ENCODE peak calls at places on chromosome 10, in ten cellular contexts. One of them, this sample, is unnamed.

GRCh38 chr10:15483215-15483970 is 112.3 kb upstream of the FAM171A1 start:
- DNase-seq in GM03348: no peak
- DNase-seq in A549: no peak
- DNase-seq in caudate nucleus: no peak
- DNase-seq in IMR-90: no peak
- DNase-seq in NCI-H1105: no peak
- DNase-seq in anterior cingulate cortex: no peak
- DNase-seq in stimulated activated CD4-positive, alpha-beta T cell treated with anti-CD3 and anti-CD28 coated beads, Interleukin-4, amount 100 ng/mL, for 1 hour: no peak
- DNase-seq in heart left ventricle: no peak
- DNase-seq in fibroblast of the aortic adventitia: peak
- DNase-seq in this sample: no peak

GRCh38 chr10:24385776-24386175 is 176.8 kb downstream of the KIAA1217 start:
- DNase-seq in GM03348: peak
- DNase-seq in A549: no peak
- DNase-seq in caudate nucleus: no peak
- DNase-seq in IMR-90: peak
- DNase-seq in NCI-H1105: no peak
- DNase-seq in anterior cingulate cortex: no peak
- DNase-seq in stimulated activated CD4-positive, alpha-beta T cell treated with anti-CD3 and anti-CD28 coated beads, Interleukin-4, amount 100 ng/mL, for 1 hour: no peak
- DNase-seq in heart left ventricle: no peak
- DNase-seq in fibroblast of the aortic adventitia: peak
- DNase-seq in this sample: no peak

GRCh38 chr10:75342397-75342796 is 59.2 kb downstream of the ZNF503 start:
- DNase-seq in GM03348: no peak
- DNase-seq in A549: no peak
- DNase-seq in caudate nucleus: no peak
- DNase-seq in IMR-90: no peak
- DNase-seq in NCI-H1105: no peak
- DNase-seq in anterior cingulate cortex: no peak
- DNase-seq in stimulated activated CD4-positive, alpha-beta T cell treated with anti-CD3 and anti-CD28 coated beads, Interleukin-4, amount 100 ng/mL, for 1 hour: no peak
- DNase-seq in heart left ventricle: no peak
- DNase-seq in fibroblast of the aortic adventitia: no peak
- DNase-seq in this sample: no peak

GRCh38 chr10:15715619-15716227 is 4.0 kb downstream of the ITGA8 start:
- DNase-seq in GM03348: peak
- DNase-seq in A549: no peak
- DNase-seq in caudate nucleus: no peak
- DNase-seq in IMR-90: no peak
- DNase-seq in NCI-H1105: no peak
- DNase-seq in anterior cingulate cortex: no peak
- DNase-seq in stimulated activated CD4-positive, alpha-beta T cell treated with anti-CD3 and anti-CD28 coated beads, Interleukin-4, amount 100 ng/mL, for 1 hour: no peak
- DNase-seq in heart left ventricle: no peak
- DNase-seq in fibroblast of the aortic adventitia: peak
- DNase-seq in this sample: no peak

GRCh38 chr10:35783305-35783838 is 141.3 kb upstream of the FZD8 start:
- DNase-seq in GM03348: peak
- DNase-seq in A549: peak
- DNase-seq in caudate nucleus: no peak
- DNase-seq in IMR-90: peak
- DNase-seq in NCI-H1105: no peak
- DNase-seq in anterior cingulate cortex: no peak
- DNase-seq in stimulated activated CD4-positive, alpha-beta T cell treated with anti-CD3 and anti-CD28 coated beads, Interleukin-4, amount 100 ng/mL, for 1 hour: no peak
- DNase-seq in heart left ventricle: no peak
- DNase-seq in fibroblast of the aortic adventitia: peak
- DNase-seq in this sample: peak

GRCh38 chr10:62058896-62059423 is 157.5 kb downstream of the ARID5B start:
- DNase-seq in GM03348: no peak
- DNase-seq in A549: no peak
- DNase-seq in caudate nucleus: no peak
- DNase-seq in IMR-90: no peak
- DNase-seq in NCI-H1105: no peak
- DNase-seq in anterior cingulate cortex: no peak
- DNase-seq in stimulated activated CD4-positive, alpha-beta T cell treated with anti-CD3 and anti-CD28 coated beads, Interleukin-4, amount 100 ng/mL, for 1 hour: no peak
- DNase-seq in heart left ventricle: no peak
- DNase-seq in fibroblast of the aortic adventitia: no peak
- DNase-seq in this sample: no peak

GRCh38 chr10:108060246-108060645 is 895.7 kb upstream of the SORCS1 start:
- DNase-seq in GM03348: no peak
- DNase-seq in A549: no peak
- DNase-seq in caudate nucleus: no peak
- DNase-seq in IMR-90: no peak
- DNase-seq in NCI-H1105: no peak
- DNase-seq in anterior cingulate cortex: no peak
- DNase-seq in stimulated activated CD4-positive, alpha-beta T cell treated with anti-CD3 and anti-CD28 coated beads, Interleukin-4, amount 100 ng/mL, for 1 hour: no peak
- DNase-seq in heart left ventricle: no peak
- DNase-seq in fibroblast of the aortic adventitia: no peak
- DNase-seq in this sample: peak

GRCh38 chr10:91799580-91799975 is 1.4 kb downstream of the TNKS2 start:
- DNase-seq in GM03348: no peak
- DNase-seq in A549: peak
- DNase-seq in caudate nucleus: no peak
- DNase-seq in IMR-90: peak
- DNase-seq in NCI-H1105: no peak
- DNase-seq in anterior cingulate cortex: no peak
- DNase-seq in stimulated activated CD4-positive, alpha-beta T cell treated with anti-CD3 and anti-CD28 coated beads, Interleukin-4, amount 100 ng/mL, for 1 hour: no peak
- DNase-seq in heart left ventricle: no peak
- DNase-seq in fibroblast of the aortic adventitia: no peak
- DNase-seq in this sample: peak

GRCh38 chr10:98041352-98042043 is 11.1 kb upstream of the CRTAC1 start:
- DNase-seq in GM03348: peak
- DNase-seq in A549: peak
- DNase-seq in caudate nucleus: peak
- DNase-seq in IMR-90: peak
- DNase-seq in NCI-H1105: no peak
- DNase-seq in anterior cingulate cortex: peak
- DNase-seq in stimulated activated CD4-positive, alpha-beta T cell treated with anti-CD3 and anti-CD28 coated beads, Interleukin-4, amount 100 ng/mL, for 1 hour: peak
- DNase-seq in heart left ventricle: peak
- DNase-seq in fibroblast of the aortic adventitia: peak
- DNase-seq in this sample: peak

GRCh38 chr10:30111340-30111980 is 52.1 kb upstream of the JCAD start:
- DNase-seq in GM03348: peak
- DNase-seq in A549: no peak
- DNase-seq in caudate nucleus: no peak
- DNase-seq in IMR-90: peak
- DNase-seq in NCI-H1105: no peak
- DNase-seq in anterior cingulate cortex: no peak
- DNase-seq in stimulated activated CD4-positive, alpha-beta T cell treated with anti-CD3 and anti-CD28 coated beads, Interleukin-4, amount 100 ng/mL, for 1 hour: no peak
- DNase-seq in heart left ventricle: no peak
- DNase-seq in fibroblast of the aortic adventitia: peak
- DNase-seq in this sample: peak

GRCh38 chr10:128894641-128895040 is 572.4 kb upstream of the MGMT start:
- DNase-seq in GM03348: no peak
- DNase-seq in A549: no peak
- DNase-seq in caudate nucleus: no peak
- DNase-seq in IMR-90: no peak
- DNase-seq in NCI-H1105: no peak
- DNase-seq in anterior cingulate cortex: no peak
- DNase-seq in stimulated activated CD4-positive, alpha-beta T cell treated with anti-CD3 and anti-CD28 coated beads, Interleukin-4, amount 100 ng/mL, for 1 hour: no peak
- DNase-seq in heart left ventricle: no peak
- DNase-seq in fibroblast of the aortic adventitia: no peak
- DNase-seq in this sample: no peak

GRCh38 chr10:57791546-57791945 is 476.1 kb downstream of the IPMK start:
- DNase-seq in GM03348: no peak
- DNase-seq in A549: no peak
- DNase-seq in caudate nucleus: no peak
- DNase-seq in IMR-90: no peak
- DNase-seq in NCI-H1105: no peak
- DNase-seq in anterior cingulate cortex: no peak
- DNase-seq in stimulated activated CD4-positive, alpha-beta T cell treated with anti-CD3 and anti-CD28 coated beads, Interleukin-4, amount 100 ng/mL, for 1 hour: no peak
- DNase-seq in heart left ventricle: no peak
- DNase-seq in fibroblast of the aortic adventitia: no peak
- DNase-seq in this sample: peak

GRCh38 chr10:3426190-3426845 is 253.7 kb upstream of the PITRM1 start:
- DNase-seq in GM03348: peak
- DNase-seq in A549: no peak
- DNase-seq in caudate nucleus: no peak
- DNase-seq in IMR-90: peak
- DNase-seq in NCI-H1105: no peak
- DNase-seq in anterior cingulate cortex: no peak
- DNase-seq in stimulated activated CD4-positive, alpha-beta T cell treated with anti-CD3 and anti-CD28 coated beads, Interleukin-4, amount 100 ng/mL, for 1 hour: no peak
- DNase-seq in heart left ventricle: no peak
- DNase-seq in fibroblast of the aortic adventitia: peak
- DNase-seq in this sample: peak

GRCh38 chr10:58775960-58776574 is 263.4 kb downstream of the BICC1 start:
- DNase-seq in GM03348: peak
- DNase-seq in A549: no peak
- DNase-seq in caudate nucleus: no peak
- DNase-seq in IMR-90: peak
- DNase-seq in NCI-H1105: no peak
- DNase-seq in anterior cingulate cortex: no peak
- DNase-seq in stimulated activated CD4-positive, alpha-beta T cell treated with anti-CD3 and anti-CD28 coated beads, Interleukin-4, amount 100 ng/mL, for 1 hour: no peak
- DNase-seq in heart left ventricle: peak
- DNase-seq in fibroblast of the aortic adventitia: peak
- DNase-seq in this sample: peak

GRCh38 chr10:23693398-23693797 is 254.5 kb downstream of the OTUD1 start:
- DNase-seq in GM03348: peak
- DNase-seq in A549: no peak
- DNase-seq in caudate nucleus: no peak
- DNase-seq in IMR-90: no peak
- DNase-seq in NCI-H1105: no peak
- DNase-seq in anterior cingulate cortex: peak
- DNase-seq in stimulated activated CD4-positive, alpha-beta T cell treated with anti-CD3 and anti-CD28 coated beads, Interleukin-4, amount 100 ng/mL, for 1 hour: no peak
- DNase-seq in heart left ventricle: peak
- DNase-seq in fibroblast of the aortic adventitia: no peak
- DNase-seq in this sample: no peak

GRCh38 chr10:6083523-6084475 is 5.0 kb upstream of the RBM17 start:
- DNase-seq in GM03348: no peak
- DNase-seq in A549: no peak
- DNase-seq in caudate nucleus: no peak
- DNase-seq in IMR-90: peak
- DNase-seq in NCI-H1105: no peak
- DNase-seq in anterior cingulate cortex: no peak
- DNase-seq in stimulated activated CD4-positive, alpha-beta T cell treated with anti-CD3 and anti-CD28 coated beads, Interleukin-4, amount 100 ng/mL, for 1 hour: peak
- DNase-seq in heart left ventricle: no peak
- DNase-seq in fibroblast of the aortic adventitia: peak
- DNase-seq in this sample: peak

GRCh38 chr10:44300666-44301649 is 83.9 kb downstream of the CXCL12 start:
- DNase-seq in GM03348: peak
- DNase-seq in A549: peak
- DNase-seq in caudate nucleus: peak
- DNase-seq in IMR-90: peak
- DNase-seq in NCI-H1105: peak
- DNase-seq in anterior cingulate cortex: no peak
- DNase-seq in stimulated activated CD4-positive, alpha-beta T cell treated with anti-CD3 and anti-CD28 coated beads, Interleukin-4, amount 100 ng/mL, for 1 hour: no peak
- DNase-seq in heart left ventricle: peak
- DNase-seq in fibroblast of the aortic adventitia: peak
- DNase-seq in this sample: peak

GRCh38 chr10:124842721-124843120 is 41.1 kb downstream of the ABRAXAS2 start:
- DNase-seq in GM03348: peak
- DNase-seq in A549: no peak
- DNase-seq in caudate nucleus: no peak
- DNase-seq in IMR-90: peak
- DNase-seq in NCI-H1105: no peak
- DNase-seq in anterior cingulate cortex: no peak
- DNase-seq in stimulated activated CD4-positive, alpha-beta T cell treated with anti-CD3 and anti-CD28 coated beads, Interleukin-4, amount 100 ng/mL, for 1 hour: no peak
- DNase-seq in heart left ventricle: no peak
- DNase-seq in fibroblast of the aortic adventitia: no peak
- DNase-seq in this sample: no peak

GRCh38 chr10:4283841-4284610 is 499.0 kb upstream of the KLF6 start:
- DNase-seq in GM03348: peak
- DNase-seq in A549: no peak
- DNase-seq in caudate nucleus: no peak
- DNase-seq in IMR-90: peak
- DNase-seq in NCI-H1105: no peak
- DNase-seq in anterior cingulate cortex: no peak
- DNase-seq in stimulated activated CD4-positive, alpha-beta T cell treated with anti-CD3 and anti-CD28 coated beads, Interleukin-4, amount 100 ng/mL, for 1 hour: no peak
- DNase-seq in heart left ventricle: peak
- DNase-seq in fibroblast of the aortic adventitia: peak
- DNase-seq in this sample: no peak

GRCh38 chr10:15897282-15897681 is 37.0 kb upstream of the MINDY3 start:
- DNase-seq in GM03348: peak
- DNase-seq in A549: no peak
- DNase-seq in caudate nucleus: no peak
- DNase-seq in IMR-90: peak
- DNase-seq in NCI-H1105: no peak
- DNase-seq in anterior cingulate cortex: no peak
- DNase-seq in stimulated activated CD4-positive, alpha-beta T cell treated with anti-CD3 and anti-CD28 coated beads, Interleukin-4, amount 100 ng/mL, for 1 hour: no peak
- DNase-seq in heart left ventricle: no peak
- DNase-seq in fibroblast of the aortic adventitia: peak
- DNase-seq in this sample: peak

GRCh38 chr10:131970946-131971345 is 10.8 kb downstream of the BNIP3 start:
- DNase-seq in GM03348: no peak
- DNase-seq in A549: no peak
- DNase-seq in caudate nucleus: no peak
- DNase-seq in IMR-90: no peak
- DNase-seq in NCI-H1105: no peak
- DNase-seq in anterior cingulate cortex: no peak
- DNase-seq in stimulated activated CD4-positive, alpha-beta T cell treated with anti-CD3 and anti-CD28 coated beads, Interleukin-4, amount 100 ng/mL, for 1 hour: no peak
- DNase-seq in heart left ventricle: no peak
- DNase-seq in fibroblast of the aortic adventitia: no peak
- DNase-seq in this sample: no peak

GRCh38 chr10:116621476-116621875 is 723 bp downstream of the PNLIPRP2 start:
- DNase-seq in GM03348: no peak
- DNase-seq in A549: no peak
- DNase-seq in caudate nucleus: no peak
- DNase-seq in IMR-90: no peak
- DNase-seq in NCI-H1105: no peak
- DNase-seq in anterior cingulate cortex: no peak
- DNase-seq in stimulated activated CD4-positive, alpha-beta T cell treated with anti-CD3 and anti-CD28 coated beads, Interleukin-4, amount 100 ng/mL, for 1 hour: no peak
- DNase-seq in heart left ventricle: no peak
- DNase-seq in fibroblast of the aortic adventitia: no peak
- DNase-seq in this sample: no peak

GRCh38 chr10:88205842-88206446 is 342.5 kb downstream of the PTEN start:
- DNase-seq in GM03348: no peak
- DNase-seq in A549: no peak
- DNase-seq in caudate nucleus: no peak
- DNase-seq in IMR-90: no peak
- DNase-seq in NCI-H1105: no peak
- DNase-seq in anterior cingulate cortex: no peak
- DNase-seq in stimulated activated CD4-positive, alpha-beta T cell treated with anti-CD3 and anti-CD28 coated beads, Interleukin-4, amount 100 ng/mL, for 1 hour: no peak
- DNase-seq in heart left ventricle: no peak
- DNase-seq in fibroblast of the aortic adventitia: peak
- DNase-seq in this sample: no peak

GRCh38 chr10:125423569-125423968 is 259.4 kb downstream of the TEX36 start:
- DNase-seq in GM03348: no peak
- DNase-seq in A549: no peak
- DNase-seq in caudate nucleus: no peak
- DNase-seq in IMR-90: no peak
- DNase-seq in NCI-H1105: no peak
- DNase-seq in anterior cingulate cortex: no peak
- DNase-seq in stimulated activated CD4-positive, alpha-beta T cell treated with anti-CD3 and anti-CD28 coated beads, Interleukin-4, amount 100 ng/mL, for 1 hour: no peak
- DNase-seq in heart left ventricle: no peak
- DNase-seq in fibroblast of the aortic adventitia: no peak
- DNase-seq in this sample: no peak

GRCh38 chr10:75465110-75465509 is 33.7 kb downstream of the LRMDA start:
- DNase-seq in GM03348: no peak
- DNase-seq in A549: no peak
- DNase-seq in caudate nucleus: no peak
- DNase-seq in IMR-90: no peak
- DNase-seq in NCI-H1105: no peak
- DNase-seq in anterior cingulate cortex: no peak
- DNase-seq in stimulated activated CD4-positive, alpha-beta T cell treated with anti-CD3 and anti-CD28 coated beads, Interleukin-4, amount 100 ng/mL, for 1 hour: no peak
- DNase-seq in heart left ventricle: no peak
- DNase-seq in fibroblast of the aortic adventitia: no peak
- DNase-seq in this sample: peak

GRCh38 chr10:15223174-15223573 is 54.7 kb upstream of the NMT2 start:
- DNase-seq in GM03348: peak
- DNase-seq in A549: no peak
- DNase-seq in caudate nucleus: no peak
- DNase-seq in IMR-90: peak
- DNase-seq in NCI-H1105: no peak
- DNase-seq in anterior cingulate cortex: no peak
- DNase-seq in stimulated activated CD4-positive, alpha-beta T cell treated with anti-CD3 and anti-CD28 coated beads, Interleukin-4, amount 100 ng/mL, for 1 hour: no peak
- DNase-seq in heart left ventricle: no peak
- DNase-seq in fibroblast of the aortic adventitia: peak
- DNase-seq in this sample: no peak

GRCh38 chr10:98058311-98058710 is 27.9 kb upstream of the CRTAC1 start:
- DNase-seq in GM03348: no peak
- DNase-seq in A549: no peak
- DNase-seq in caudate nucleus: no peak
- DNase-seq in IMR-90: no peak
- DNase-seq in NCI-H1105: no peak
- DNase-seq in anterior cingulate cortex: no peak
- DNase-seq in stimulated activated CD4-positive, alpha-beta T cell treated with anti-CD3 and anti-CD28 coated beads, Interleukin-4, amount 100 ng/mL, for 1 hour: no peak
- DNase-seq in heart left ventricle: no peak
- DNase-seq in fibroblast of the aortic adventitia: no peak
- DNase-seq in this sample: no peak

GRCh38 chr10:132575320-132576201 is 38.0 kb downstream of the INPP5A start:
- DNase-seq in GM03348: no peak
- DNase-seq in A549: no peak
- DNase-seq in caudate nucleus: no peak
- DNase-seq in IMR-90: peak
- DNase-seq in NCI-H1105: no peak
- DNase-seq in anterior cingulate cortex: no peak
- DNase-seq in stimulated activated CD4-positive, alpha-beta T cell treated with anti-CD3 and anti-CD28 coated beads, Interleukin-4, amount 100 ng/mL, for 1 hour: no peak
- DNase-seq in heart left ventricle: no peak
- DNase-seq in fibroblast of the aortic adventitia: peak
- DNase-seq in this sample: peak

This sample was measured in bronchial epithelial cell.